ENCODE peak calls at places on chromosomes 7 and 10, in six cellular contexts. D is neural crest cell; Z is NCI-H1436 treated with DMSO at 0.1 percent for 48 hours; U is HL-60; Y is activated CD4-positive, alpha-beta T cell treated with anti-CD3 and anti-CD28 coated beads for 4 hours; E is EL. M is an unnamed sample.

GRCh38 chr7:120725376-120726039 is 132.4 kb downstream of the TSPAN12 start:
- DNase-seq in D (no peak), Z (no peak), U (no peak), Y (no peak), E (peak; percentile 13), M (peak; percentile 9)

GRCh38 chr10:17768957-17769356 is 17.0 kb downstream of the TMEM236 start:
- DNase-seq in D (no peak), Z (no peak), U (no peak), Y (no peak), E (peak; percentile 83), M (no peak)

GRCh38 chr7:73828107-73828803 is 2.5 kb upstream of the CLDN4 start:
- DNase-seq in D (no peak), Z (peak; percentile 89), U (no peak), Y (no peak), E (peak; percentile 79), M (peak; percentile 63)

GRCh38 chr10:2232479-2232878 is 495.2 kb upstream of the ADARB2 start:
- DNase-seq in D (no peak), Z (no peak), U (no peak), Y (no peak), E (no peak), M (no peak)

GRCh38 chr10:58967551-58968418 is 208.7 kb upstream of the PHYHIPL start:
- DNase-seq in D (peak; percentile 57), Z (peak; percentile 31), U (no peak), Y (no peak), E (no peak), M (peak; percentile 21)

GRCh38 chr7:36158321-36158605 is 5.2 kb downstream of the EEPD1 start:
- DNase-seq in D (no peak), Z (no peak), U (no peak), Y (no peak), E (no peak), M (no peak)

GRCh38 chr10:51397244-51397643 is 302.2 kb downstream of the CSTF2T start:
- DNase-seq in D (no peak), Z (no peak), U (no peak), Y (no peak), E (no peak), M (no peak)

GRCh38 chr7:45985902-45986301 is 64.8 kb upstream of the IGFBP3 start:
- DNase-seq in D (no peak), Z (no peak), U (no peak), Y (no peak), E (peak; percentile 63), M (no peak)

GRCh38 chr7:37440738-37441404 is 7.8 kb downstream of the ELMO1 start:
- DNase-seq in D (no peak), Z (no peak), U (no peak), Y (peak; percentile 32), E (no peak), M (no peak)

GRCh38 chr10:46265981-46266505 is 20.8 kb upstream of the ANTXRL start:
- DNase-seq in D (no peak), Z (no peak), U (no peak), Y (no peak), E (no peak), M (no peak)

GRCh38 chr7:89773594-89773993 is 380.7 kb upstream of the STEAP1 start:
- DNase-seq in D (no peak), Z (no peak), U (no peak), Y (no peak), E (no peak), M (no peak)

GRCh38 chr10:6729967-6730366 is 149.9 kb upstream of the PRKCQ start:
- DNase-seq in D (no peak), Z (no peak), U (no peak), Y (no peak), E (no peak), M (no peak)

GRCh38 chr7:2138146-2138765 is 94.5 kb downstream of the MAD1L1 start:
- DNase-seq in D (peak; percentile 43), Z (no peak), U (peak; percentile 90), Y (no peak), E (no peak), M (no peak)

GRCh38 chr7:69722836-69723235 is 124.6 kb downstream of the AUTS2 start:
- DNase-seq in D (no peak), Z (no peak), U (no peak), Y (no peak), E (no peak), M (no peak)

GRCh38 chr7:151757274-151757673 is 119.6 kb downstream of the PRKAG2 start:
- DNase-seq in D (no peak), Z (no peak), U (no peak), Y (no peak), E (peak; percentile 82), M (peak; percentile 44)

GRCh38 chr10:70491614-70492013 is 13.0 kb downstream of the PALD1 start:
- DNase-seq in D (no peak), Z (no peak), U (no peak), Y (no peak), E (no peak), M (no peak)

GRCh38 chr7:114823290-114823689 is 98.6 kb upstream of the MDFIC start:
- DNase-seq in D (no peak), Z (no peak), U (no peak), Y (no peak), E (no peak), M (no peak)

GRCh38 chr10:132654708-132655661 is 117.4 kb downstream of the INPP5A start:
- DNase-seq in D (peak; percentile 83), Z (no peak), U (peak; percentile 62), Y (peak; percentile 37), E (peak; percentile 56), M (peak; percentile 68)

GRCh38 chr7:1564603-1565022 is 5.2 kb downstream of the PSMG3 start:
- DNase-seq in D (no peak), Z (no peak), U (no peak), Y (no peak), E (peak; percentile 28), M (no peak)

GRCh38 chr7:156156734-156157408 is 344.6 kb upstream of the SHH start:
- DNase-seq in D (peak; percentile 52), Z (no peak), U (no peak), Y (no peak), E (no peak), M (peak; percentile 42)

GRCh38 chr10:132571565-132572544 is 34.3 kb downstream of the INPP5A start:
- DNase-seq in D (no peak), Z (peak; percentile 51), U (peak; percentile 87), Y (peak; percentile 51), E (peak; percentile 83), M (peak; percentile 11)

GRCh38 chr7:12107841-12108249 is 103.2 kb upstream of the TMEM106B start:
- DNase-seq in D (no peak), Z (no peak), U (no peak), Y (no peak), E (no peak), M (no peak)

GRCh38 chr7:37097276-37097675 is 351.4 kb downstream of the ELMO1 start:
- DNase-seq in D (no peak), Z (no peak), U (no peak), Y (no peak), E (no peak), M (no peak)

GRCh38 chr7:98119257-98119918 is 12.7 kb downstream of the LMTK2 start:
- DNase-seq in D (no peak), Z (no peak), U (no peak), Y (no peak), E (peak; percentile 80), M (no peak)

GRCh38 chr7:151204383-151205032 is 5.8 kb downstream of the H2BK1 start:
- DNase-seq in D (no peak), Z (no peak), U (no peak), Y (no peak), E (no peak), M (no peak)

GRCh38 chr7:68576366-68576765 is 1021.9 kb upstream of the AUTS2 start:
- DNase-seq in D (no peak), Z (no peak), U (no peak), Y (no peak), E (no peak), M (no peak)

GRCh38 chr10:84818956-84819355 is 490.6 kb downstream of the CCSER2 start:
- DNase-seq in D (no peak), Z (no peak), U (no peak), Y (no peak), E (no peak), M (no peak)

GRCh38 chr10:28840202-28840601 is 162.9 kb downstream of the BAMBI start:
- DNase-seq in D (no peak), Z (no peak), U (no peak), Y (no peak), E (no peak), M (no peak)

GRCh38 chr10:119762805-119763798 is 37.3 kb downstream of the INPP5F start:
- DNase-seq in D (no peak), Z (no peak), U (no peak), Y (no peak), E (peak; percentile 56), M (no peak)

GRCh38 chr7:94056796-94057207 is 52.6 kb upstream of the BET1 start:
- DNase-seq in D (no peak), Z (no peak), U (peak; percentile 81), Y (no peak), E (peak; percentile 84), M (no peak)

GRCh38 chr7:121027761-121028681 is 39.5 kb downstream of the CPED1 start:
- DNase-seq in D (no peak), Z (no peak), U (no peak), Y (no peak), E (peak; percentile 12), M (no peak)

GRCh38 chr10:14838582-14839304 is 637 bp downstream of the HSPA14 start:
- DNase-seq in D (peak; percentile 55), Z (no peak), U (peak; percentile 6), Y (peak; percentile 14), E (peak; percentile 24), M (peak; percentile 42)